ENCODE peak calls at places on chromosomes 11 and 22, in five cellular contexts. O is upper lobe of left lung, A is HepG2, B is GM12878, P is K562. D is an unnamed sample.

GRCh38 chr11:78034623-78035022 is 11.5 kb upstream of the KCTD14 start:
- ATAC-seq in O (no peak), P (peak), B (no peak), A (no peak), D (no peak)

GRCh38 chr11:120224872-120225371 is 14.1 kb downstream of the OAF start:
- ATAC-seq in O (peak), P (peak), B (peak), A (no peak), D (peak)

GRCh38 chr22:39290248-39290720 is 29.1 kb downstream of the RPL3 start:
- ATAC-seq in A (no peak), P (no peak), B (no peak), O (no peak), D (no peak)

GRCh38 chr11:6297831-6298230 is 22.5 kb downstream of the CAVIN3 start:
- ATAC-seq in A (peak), B (peak), O (no peak), P (peak), D (no peak)

GRCh38 chr11:112619106-112619505 is 342.1 kb upstream of the NCAM1 start:
- ATAC-seq in B (no peak), A (no peak), O (no peak), P (no peak), D (no peak)

GRCh38 chr11:4643084-4643483 is 698 bp upstream of the OR51E1 start:
- ATAC-seq in P (peak), B (no peak), O (no peak), A (no peak), D (no peak)

GRCh38 chr11:132718711-132719641 is 813.3 kb downstream of the OPCML start:
- ATAC-seq in P (no peak), O (no peak), A (no peak), B (peak), D (no peak)

GRCh38 chr11:32435152-32435480 is 223 bp downstream of the WT1 start:
- ATAC-seq in O (peak), P (peak), A (peak), B (no peak), D (no peak)

GRCh38 chr22:37163618-37164534 is 14.2 kb upstream of the IL2RB start:
- ATAC-seq in B (peak), A (no peak), O (no peak), P (no peak), D (no peak)

GRCh38 chr11:83034673-83035014 is 37.1 kb downstream of the RAB30 start:
- ATAC-seq in A (peak), O (peak), B (peak), P (peak), D (peak)

GRCh38 chr22:42933783-42934144 is 76.7 kb upstream of the ARFGAP3 start:
- ATAC-seq in O (peak), A (no peak), B (peak), P (no peak), D (peak)

GRCh38 chr11:15276616-15277015 is 161.9 kb downstream of the INSC start:
- ATAC-seq in P (no peak), O (no peak), A (no peak), B (no peak), D (no peak)

GRCh38 chr11:4019891-4020290 is 74.7 kb upstream of the RRM1 start:
- ATAC-seq in B (no peak), A (no peak), P (no peak), O (no peak), D (no peak)

GRCh38 chr11:75597636-75598035 is 35.6 kb downstream of the SERPINH1 start:
- ATAC-seq in O (no peak), A (peak), P (peak), B (peak), D (no peak)

GRCh38 chr11:71914617-71915189 is 13.7 kb downstream of the XNDC1N start:
- ATAC-seq in A (no peak), B (no peak), O (no peak), P (no peak), D (no peak)

GRCh38 chr11:128840783-128841182 is 26.3 kb downstream of the KCNJ1 start:
- ATAC-seq in A (no peak), O (no peak), P (no peak), B (peak), D (no peak)

GRCh38 chr22:30333707-30334087 is 7.0 kb upstream of the TBC1D10A start:
- ATAC-seq in B (no peak), P (no peak), O (no peak), A (no peak), D (no peak)

DNA sequence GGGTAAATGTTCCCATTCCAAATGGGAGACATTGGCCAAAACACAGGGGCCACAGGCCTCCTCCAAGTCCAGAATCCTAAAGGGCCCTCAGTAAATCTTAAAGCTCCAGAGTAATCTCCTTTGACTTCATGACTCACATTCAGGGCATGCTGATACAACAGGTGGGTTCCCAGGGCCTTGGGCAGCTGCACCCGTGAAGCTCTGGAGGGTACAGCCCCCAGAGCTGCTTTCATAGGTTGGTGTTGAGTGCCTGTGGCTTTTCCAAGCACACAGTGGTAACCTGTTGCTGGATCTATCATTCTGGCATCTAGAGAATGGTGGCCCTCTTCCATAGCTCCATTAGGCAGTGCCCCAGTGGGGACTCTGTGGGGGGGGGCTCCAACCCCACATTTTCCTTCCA is 54.0 kb downstream of the NELL1 start:
- ATAC-seq in P (no peak), B (no peak), O (no peak), A (no peak), D (no peak)
- TF ChIP-seq EP300 in P (no peak), B (no peak), O (no peak), A (no peak), D (no peak)

DNA sequence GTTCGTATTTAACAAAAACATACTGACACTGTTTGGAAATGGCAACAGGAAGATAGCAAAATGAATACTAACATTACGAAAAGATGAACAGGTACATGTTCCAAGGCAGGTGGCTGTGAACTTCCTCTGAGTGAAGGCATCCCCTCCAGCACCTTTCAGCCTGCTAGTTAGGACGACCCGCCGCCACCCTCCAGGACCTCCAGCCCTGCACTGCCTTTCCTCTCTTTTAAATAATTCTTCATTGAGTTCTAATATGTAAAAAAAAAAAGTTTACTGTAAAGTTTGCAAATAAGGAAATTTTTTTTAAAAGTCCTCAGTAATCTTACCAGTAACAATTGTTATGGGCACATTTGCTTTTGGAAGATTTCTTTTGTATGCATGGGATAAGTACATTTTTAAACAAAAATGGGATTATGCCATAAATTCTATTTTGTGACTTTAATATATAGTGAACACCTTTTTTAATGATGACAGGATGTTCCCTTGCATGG is 6.0 kb downstream of the NEAT1 start:
- ATAC-seq in B (peak), O (no peak), A (peak), P (peak), D (no peak)
- TF ChIP-seq POLR2A in B (peak), O (no peak), A (peak), P (no peak), D (peak)

GRCh38 chr11:66268210-66268952 is at the start of gene RAB1B:
- ATAC-seq in P (peak), O (peak), A (peak), B (peak), D (peak)
- TF ChIP-seq POLR2AphosphoS5 in P (peak), O (peak), A (peak), B (peak), D (peak)

GRCh38 chr11:102010776-102011500 is 36.3 kb upstream of the CFAP300 start:
- ATAC-seq in A (peak), P (peak), O (peak), B (no peak), D (peak)
- TF ChIP-seq EP300 in A (no peak), P (no peak), O (no peak), B (no peak), D (no peak)

D was measured in gastroesophageal sphincter.